ENCODE peak calls at places on chromosomes 4 and X, in four cellular contexts. T is K562, I is WTC11, P is SK-N-SH. O is an unnamed sample.

GRCh38 chr4:58301384-58301783 is 1191.2 kb upstream of the IGFBP7 start:
- DNase-seq in I (no peak), P (no peak), T (no peak), O (no peak)

GRCh38 chrX:10702031-10702430 is 81.6 kb upstream of the MID1 start:
- DNase-seq in T (no peak), P (no peak), I (no peak), O (no peak)

GRCh38 chrX:132071260-132071659 is 48.2 kb downstream of the STK26 start:
- DNase-seq in P (peak), I (no peak), T (peak), O (peak)

GRCh38 chr4:2842667-2843022 is 999 bp upstream of the ADD1 start:
- DNase-seq in I (no peak), T (no peak), P (peak), O (no peak)

GRCh38 chr4:163738521-163738920 is 244.0 kb downstream of the TMA16 start:
- DNase-seq in P (no peak), I (no peak), T (no peak), O (no peak)

GRCh38 chr4:2817701-2818350 is 24.9 kb downstream of the SH3BP2 start:
- DNase-seq in T (no peak), I (peak), P (peak), O (no peak)

GRCh38 chr4:153553155-153553819 is 87.1 kb downstream of the TMEM131L start:
- DNase-seq in P (no peak), I (no peak), T (no peak), O (no peak)

GRCh38 chrX:31212856-31213748 is 141.3 kb upstream of the FTHL17 start:
- DNase-seq in P (no peak), T (no peak), I (no peak), O (no peak)

GRCh38 chr4:70651864-70652506 is 14.3 kb downstream of the JCHAIN start:
- DNase-seq in I (no peak), T (no peak), P (peak), O (peak)

GRCh38 chrX:103918584-103919335 is 43.7 kb upstream of the TMSB15B start:
- DNase-seq in I (peak), T (no peak), P (peak), O (no peak)

GRCh38 chr4:26074672-26075071 is 160.7 kb downstream of the SMIM20 start:
- DNase-seq in P (no peak), I (no peak), T (no peak), O (no peak)

GRCh38 chr4:97027989-97028388 is 1115.3 kb downstream of the STPG2 start:
- DNase-seq in T (no peak), I (no peak), P (no peak), O (no peak)

GRCh38 chrX:18047440-18047940 is 173.2 kb downstream of the BEND2 start:
- DNase-seq in T (no peak), P (no peak), I (no peak), O (no peak)

GRCh38 chrX:151753313-151754041 is 18.9 kb downstream of the CNGA2 start:
- DNase-seq in I (peak), T (peak), P (peak), O (peak)

GRCh38 chr4:34417160-34417559 is 1827.2 kb downstream of the ARAP2 start:
- DNase-seq in I (no peak), T (no peak), P (no peak), O (no peak)

GRCh38 chr4:139587452-139587851 is 31.4 kb upstream of the SETD7 start:
- DNase-seq in I (no peak), T (no peak), P (no peak), O (no peak)

GRCh38 chrX:117996918-117997480 is 119.6 kb downstream of the KLHL13 start:
- DNase-seq in P (peak), T (no peak), I (no peak), O (peak)

GRCh38 chr4:182855312-182855711 is 61.9 kb downstream of the DCTD start:
- DNase-seq in I (no peak), P (no peak), T (no peak), O (peak)

GRCh38 chrX:9867214-9867613 is 81.0 kb downstream of the SHROOM2 start:
- DNase-seq in T (no peak), I (no peak), P (no peak), O (no peak)

GRCh38 chr4:79049840-79050520 is 110.7 kb upstream of the PAQR3 start:
- DNase-seq in I (no peak), T (no peak), P (peak), O (no peak)

GRCh38 chr4:53541577-53542206 is 49.6 kb downstream of the LNX1 start:
- DNase-seq in I (no peak), P (peak), T (no peak), O (no peak)

GRCh38 chrX:150044556-150044955 is 106.3 kb upstream of the EOLA2 start:
- DNase-seq in T (no peak), I (no peak), P (no peak), O (no peak)
- TF ChIP-seq FOXJ3 in T (no peak), I (no peak), P (no peak), O (no peak)

GRCh38 chr4:24550773-24551172 is 33.6 kb downstream of the DHX15 start:
- DNase-seq in T (no peak), P (no peak), I (no peak), O (no peak)

GRCh38 chr4:24557036-24558022 is 27.0 kb downstream of the DHX15 start:
- DNase-seq in P (no peak), T (no peak), I (no peak), O (no peak)

GRCh38 chr4:24547979-24548378 is 36.4 kb downstream of the DHX15 start:
- DNase-seq in T (no peak), I (no peak), P (no peak), O (no peak)

GRCh38 chr4:24551492-24552330 is 32.6 kb downstream of the DHX15 start:
- DNase-seq in I (no peak), P (no peak), T (peak), O (no peak)
- TF ChIP-seq FOXJ3 in I (no peak), P (no peak), T (no peak), O (no peak)

DNA sequence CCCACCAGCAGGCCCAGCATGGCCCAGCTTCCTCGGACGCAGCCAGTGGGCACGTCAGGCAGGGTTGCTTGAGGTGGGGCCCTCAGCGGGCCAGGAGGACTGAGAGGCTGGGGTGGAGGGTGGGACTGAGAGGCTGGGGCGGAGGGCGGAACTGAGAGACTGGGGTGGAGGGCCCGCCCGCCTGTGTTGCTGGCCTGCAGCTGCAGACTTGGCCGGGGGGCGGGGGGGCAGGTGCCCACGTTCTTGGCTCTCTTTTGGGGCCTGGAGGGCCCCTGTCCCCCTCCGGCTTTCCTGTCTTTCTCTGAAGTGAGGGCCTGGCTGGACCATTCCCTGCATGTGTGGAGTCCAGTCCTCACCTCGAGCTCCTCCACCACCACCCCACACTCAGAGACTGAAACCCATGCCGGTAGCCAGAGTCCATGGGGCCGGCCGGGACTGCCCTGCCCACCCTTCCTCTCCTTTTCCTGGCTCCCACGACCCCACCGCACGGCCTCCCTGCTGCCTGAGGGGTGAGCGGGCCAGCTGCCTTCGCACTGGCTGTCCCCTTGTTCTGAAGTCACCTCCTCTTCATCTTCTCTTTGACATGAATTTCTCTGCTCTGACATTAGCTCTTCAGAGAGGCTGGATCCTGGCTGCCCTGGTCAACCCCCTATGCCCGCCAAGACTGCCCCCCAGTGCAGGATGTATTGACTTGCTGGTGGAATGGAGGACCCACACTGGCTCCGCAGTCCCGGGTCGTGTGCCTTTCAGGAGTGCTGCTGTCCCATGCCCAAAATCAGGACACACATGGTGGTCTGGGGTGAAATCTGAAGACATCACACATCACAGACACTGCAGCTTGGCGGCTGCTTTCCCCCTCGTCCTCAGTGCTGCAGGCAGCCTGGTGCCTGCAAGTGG is 10.1 kb upstream of the NKX1-1 start:
- DNase-seq in T (no peak), P (peak), I (no peak), O (no peak)
- TF ChIP-seq FOXJ3 in T (no peak), P (no peak), I (no peak), O (no peak)

DNA sequence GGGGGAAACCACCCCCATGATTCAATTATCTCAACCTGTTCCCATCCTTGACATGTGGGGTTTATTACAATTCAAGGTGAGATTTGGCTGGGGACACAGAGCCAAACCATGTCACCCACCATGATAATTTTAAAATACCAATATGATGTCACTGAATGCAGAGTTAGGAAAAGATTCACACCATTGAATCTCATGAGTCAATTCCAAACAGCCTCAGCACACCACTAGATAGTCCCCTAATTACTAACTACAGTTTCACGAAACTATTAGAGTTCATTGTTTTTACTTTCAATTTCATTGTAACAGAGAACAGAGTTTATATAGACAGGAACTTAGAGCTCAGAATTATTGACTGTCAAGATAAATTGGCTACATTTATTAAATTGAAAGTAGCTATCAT is 410.2 kb downstream of the FAM47A start:
- DNase-seq in P (no peak), I (no peak), T (no peak), O (no peak)
- TF ChIP-seq FOXJ3 in P (no peak), I (no peak), T (no peak), O (no peak)

DNA sequence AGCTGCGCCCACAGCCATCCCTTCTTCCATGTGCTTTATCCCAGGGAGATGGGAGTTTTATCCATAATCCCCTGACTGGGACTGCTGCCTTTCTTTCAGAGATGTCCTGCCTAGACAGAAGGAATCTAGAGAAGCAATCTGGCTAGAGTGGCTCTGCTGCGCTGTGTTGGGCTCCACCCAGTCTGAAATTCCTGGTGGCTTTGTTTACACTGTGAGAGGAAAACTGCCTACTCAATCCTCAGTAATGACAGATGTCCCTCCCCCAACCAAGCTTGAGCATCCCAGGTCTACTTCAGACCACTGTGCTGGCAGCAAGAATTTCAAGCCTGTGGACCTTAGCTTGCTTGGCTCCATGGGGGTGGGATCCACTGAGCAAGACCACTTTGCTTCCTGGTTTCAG is 116.9 kb upstream of the AR start:
- DNase-seq in P (no peak), I (no peak), T (no peak), O (no peak)
- TF ChIP-seq FOXJ3 in P (no peak), I (no peak), T (no peak), O (no peak)

DNA sequence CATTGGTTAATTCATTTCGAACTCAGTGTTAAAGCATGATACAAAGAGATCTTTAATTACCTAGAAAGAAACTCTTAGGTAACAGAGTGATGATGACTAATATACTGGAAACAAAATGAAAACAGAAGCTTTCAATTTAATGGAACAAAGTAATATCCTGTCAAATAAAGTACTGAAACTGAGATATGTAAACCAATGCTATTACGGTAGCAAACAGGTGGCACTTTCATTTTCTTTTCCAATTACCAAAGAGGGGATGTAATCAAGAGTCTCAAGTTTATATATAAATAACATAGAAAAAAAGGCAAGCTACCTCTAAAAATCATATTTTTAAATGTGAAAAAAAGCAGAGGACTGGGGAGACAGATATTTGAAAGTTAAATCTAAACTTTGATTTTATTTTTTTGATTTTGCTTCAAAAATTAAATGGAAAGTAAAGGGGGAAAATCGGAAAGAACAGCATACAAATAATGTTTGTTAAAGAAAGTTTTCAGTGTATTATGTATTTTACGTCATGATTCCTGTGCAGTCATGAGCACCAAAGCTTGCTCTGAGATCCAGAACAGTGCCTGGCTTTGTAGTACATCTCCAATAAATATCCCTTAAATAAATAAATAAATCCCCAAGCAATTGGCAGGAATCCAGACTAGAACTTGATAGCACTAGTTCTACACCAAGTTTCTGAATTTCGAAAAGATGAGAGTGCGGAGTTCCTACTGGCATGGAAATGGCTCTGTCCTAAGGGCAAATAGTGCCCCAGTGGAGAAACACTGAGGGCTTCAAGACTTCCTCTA is 25.0 kb upstream of the RAPGEF2 start:
- DNase-seq in I (no peak), T (no peak), P (no peak), O (peak)
- TF ChIP-seq FOXJ3 in I (no peak), T (no peak), P (no peak), O (no peak)

GRCh38 chrX:119478504-119478903 is 10.3 kb downstream of the SLC25A5 start:
- DNase-seq in P (no peak), I (no peak), T (no peak), O (no peak)

GRCh38 chrX:119481218-119481875 is 13.1 kb downstream of the SLC25A5 start:
- DNase-seq in T (no peak), P (peak), I (no peak), O (peak)

GRCh38 chrX:119482497-119483480 is 14.5 kb downstream of the SLC25A5 start:
- DNase-seq in I (peak), P (peak), T (peak), O (no peak)

GRCh38 chrX:119479845-119480244 is 11.6 kb downstream of the SLC25A5 start:
- DNase-seq in I (no peak), T (no peak), P (no peak), O (no peak)

GRCh38 chrX:119482041-119482440 is 13.8 kb downstream of the SLC25A5 start:
- DNase-seq in P (no peak), T (no peak), I (no peak), O (no peak)
- TF ChIP-seq FOXJ3 in P (no peak), T (no peak), I (no peak), O (no peak)

GRCh38 chr4:110510955-110511544 is 35.1 kb downstream of the ENPEP start:
- DNase-seq in P (peak), T (peak), I (no peak), O (peak)
- TF ChIP-seq FOXJ3 in P (no peak), T (no peak), I (no peak), O (no peak)

GRCh38 chr4:38857354-38858096 is 908 bp upstream of the TLR6 start:
- DNase-seq in I (no peak), P (no peak), T (no peak), O (no peak)
- TF ChIP-seq FOXJ3 in I (no peak), P (no peak), T (no peak), O (no peak)

DNA sequence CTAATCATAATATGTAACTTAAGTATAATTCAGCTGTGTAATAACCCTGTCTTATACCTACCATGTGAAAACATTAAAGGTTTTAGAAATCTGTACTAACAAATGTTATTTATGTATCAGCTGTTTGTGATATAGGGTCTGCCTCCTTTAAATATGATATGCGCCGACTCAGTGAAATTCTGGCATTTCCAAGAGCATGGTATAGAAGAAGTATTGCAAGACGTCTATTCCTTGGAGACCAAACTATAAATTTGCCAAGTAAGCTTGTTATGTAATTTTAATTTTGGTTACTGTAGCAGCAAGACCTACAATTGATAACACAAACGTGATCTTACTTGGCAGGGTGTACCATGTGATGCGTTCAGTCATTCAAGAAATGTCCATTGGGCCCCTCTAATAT is 32.3 kb upstream of the ADAD1 start:
- DNase-seq in P (no peak), T (no peak), I (no peak), O (no peak)
- TF ChIP-seq FOXJ3 in P (no peak), T (no peak), I (no peak), O (no peak)